ENCODE peak calls at places on chromosomes 12 and 14, in eight cellular contexts. One of them, this sample, is unnamed.

GRCh38 chr12:31650927-31651326 is 8.6 kb upstream of the ETFBKMT start:
- DNase-seq in posterior vena cava: no peak
- DNase-seq in stimulated activated effector memory CD8-positive, alpha-beta T cell treated with anti-CD3 and anti-CD28 coated beads, Interleukin-12 subunit alpha, Interleukin-12 subunit beta, amount 100 ng/mL, for 72 hours: no peak
- DNase-seq in left lung: no peak
- DNase-seq in activated T-helper 1 cell treated with Interleukin-2 at 50 U/mL for 16 hours: no peak
- DNase-seq in hepatic stellate cell: no peak
- DNase-seq in colonic mucosa: peak
- DNase-seq in head of caudate nucleus: no peak
- DNase-seq in this sample: no peak

GRCh38 chr14:103033744-103034143 is 23.6 kb downstream of the CDC42BPB start:
- DNase-seq in posterior vena cava: no peak
- DNase-seq in stimulated activated effector memory CD8-positive, alpha-beta T cell treated with anti-CD3 and anti-CD28 coated beads, Interleukin-12 subunit alpha, Interleukin-12 subunit beta, amount 100 ng/mL, for 72 hours: no peak
- DNase-seq in left lung: no peak
- DNase-seq in activated T-helper 1 cell treated with Interleukin-2 at 50 U/mL for 16 hours: no peak
- DNase-seq in hepatic stellate cell: no peak
- DNase-seq in colonic mucosa: peak
- DNase-seq in head of caudate nucleus: no peak
- DNase-seq in this sample: no peak

GRCh38 chr12:7602287-7602686 is 63.4 kb downstream of the APOBEC1 start:
- DNase-seq in posterior vena cava: no peak
- DNase-seq in stimulated activated effector memory CD8-positive, alpha-beta T cell treated with anti-CD3 and anti-CD28 coated beads, Interleukin-12 subunit alpha, Interleukin-12 subunit beta, amount 100 ng/mL, for 72 hours: no peak
- DNase-seq in left lung: no peak
- DNase-seq in activated T-helper 1 cell treated with Interleukin-2 at 50 U/mL for 16 hours: no peak
- DNase-seq in hepatic stellate cell: no peak
- DNase-seq in colonic mucosa: no peak
- DNase-seq in head of caudate nucleus: no peak
- DNase-seq in this sample: no peak

GRCh38 chr14:87049886-87050820 is 942.8 kb downstream of the GALC start:
- DNase-seq in posterior vena cava: no peak
- DNase-seq in stimulated activated effector memory CD8-positive, alpha-beta T cell treated with anti-CD3 and anti-CD28 coated beads, Interleukin-12 subunit alpha, Interleukin-12 subunit beta, amount 100 ng/mL, for 72 hours: no peak
- DNase-seq in left lung: no peak
- DNase-seq in activated T-helper 1 cell treated with Interleukin-2 at 50 U/mL for 16 hours: no peak
- DNase-seq in hepatic stellate cell: no peak
- DNase-seq in colonic mucosa: no peak
- DNase-seq in head of caudate nucleus: no peak
- DNase-seq in this sample: peak

GRCh38 chr12:130876758-130877157 is 4.9 kb downstream of the RAN start:
- DNase-seq in posterior vena cava: no peak
- DNase-seq in stimulated activated effector memory CD8-positive, alpha-beta T cell treated with anti-CD3 and anti-CD28 coated beads, Interleukin-12 subunit alpha, Interleukin-12 subunit beta, amount 100 ng/mL, for 72 hours: no peak
- DNase-seq in left lung: no peak
- DNase-seq in activated T-helper 1 cell treated with Interleukin-2 at 50 U/mL for 16 hours: no peak
- DNase-seq in hepatic stellate cell: no peak
- DNase-seq in colonic mucosa: no peak
- DNase-seq in head of caudate nucleus: no peak
- DNase-seq in this sample: no peak

GRCh38 chr12:51534216-51534615 is 56.8 kb upstream of the SCN8A start:
- DNase-seq in posterior vena cava: peak
- DNase-seq in stimulated activated effector memory CD8-positive, alpha-beta T cell treated with anti-CD3 and anti-CD28 coated beads, Interleukin-12 subunit alpha, Interleukin-12 subunit beta, amount 100 ng/mL, for 72 hours: no peak
- DNase-seq in left lung: no peak
- DNase-seq in activated T-helper 1 cell treated with Interleukin-2 at 50 U/mL for 16 hours: no peak
- DNase-seq in hepatic stellate cell: no peak
- DNase-seq in colonic mucosa: no peak
- DNase-seq in head of caudate nucleus: no peak
- DNase-seq in this sample: no peak

GRCh38 chr12:98750511-98750910 is 105.4 kb downstream of the APAF1 start:
- DNase-seq in posterior vena cava: no peak
- DNase-seq in stimulated activated effector memory CD8-positive, alpha-beta T cell treated with anti-CD3 and anti-CD28 coated beads, Interleukin-12 subunit alpha, Interleukin-12 subunit beta, amount 100 ng/mL, for 72 hours: no peak
- DNase-seq in left lung: peak
- DNase-seq in activated T-helper 1 cell treated with Interleukin-2 at 50 U/mL for 16 hours: no peak
- DNase-seq in hepatic stellate cell: no peak
- DNase-seq in colonic mucosa: no peak
- DNase-seq in head of caudate nucleus: peak
- DNase-seq in this sample: no peak

GRCh38 chr14:40757376-40757775 is 849.3 kb upstream of the LRFN5 start:
- DNase-seq in posterior vena cava: no peak
- DNase-seq in stimulated activated effector memory CD8-positive, alpha-beta T cell treated with anti-CD3 and anti-CD28 coated beads, Interleukin-12 subunit alpha, Interleukin-12 subunit beta, amount 100 ng/mL, for 72 hours: no peak
- DNase-seq in left lung: no peak
- DNase-seq in activated T-helper 1 cell treated with Interleukin-2 at 50 U/mL for 16 hours: no peak
- DNase-seq in hepatic stellate cell: no peak
- DNase-seq in colonic mucosa: no peak
- DNase-seq in head of caudate nucleus: no peak
- DNase-seq in this sample: no peak

GRCh38 chr14:55136868-55137785 is 8.1 kb downstream of the LGALS3 start:
- DNase-seq in posterior vena cava: peak
- DNase-seq in stimulated activated effector memory CD8-positive, alpha-beta T cell treated with anti-CD3 and anti-CD28 coated beads, Interleukin-12 subunit alpha, Interleukin-12 subunit beta, amount 100 ng/mL, for 72 hours: no peak
- DNase-seq in left lung: no peak
- DNase-seq in activated T-helper 1 cell treated with Interleukin-2 at 50 U/mL for 16 hours: no peak
- DNase-seq in hepatic stellate cell: peak
- DNase-seq in colonic mucosa: peak
- DNase-seq in head of caudate nucleus: peak
- DNase-seq in this sample: peak

GRCh38 chr14:94663965-94664704 is 51.9 kb downstream of the SERPINA3 start:
- DNase-seq in posterior vena cava: no peak
- DNase-seq in stimulated activated effector memory CD8-positive, alpha-beta T cell treated with anti-CD3 and anti-CD28 coated beads, Interleukin-12 subunit alpha, Interleukin-12 subunit beta, amount 100 ng/mL, for 72 hours: no peak
- DNase-seq in left lung: no peak
- DNase-seq in activated T-helper 1 cell treated with Interleukin-2 at 50 U/mL for 16 hours: no peak
- DNase-seq in hepatic stellate cell: no peak
- DNase-seq in colonic mucosa: no peak
- DNase-seq in head of caudate nucleus: no peak
- DNase-seq in this sample: no peak

GRCh38 chr14:39812532-39813320 is 380.5 kb upstream of the FBXO33 start:
- DNase-seq in posterior vena cava: no peak
- DNase-seq in stimulated activated effector memory CD8-positive, alpha-beta T cell treated with anti-CD3 and anti-CD28 coated beads, Interleukin-12 subunit alpha, Interleukin-12 subunit beta, amount 100 ng/mL, for 72 hours: no peak
- DNase-seq in left lung: no peak
- DNase-seq in activated T-helper 1 cell treated with Interleukin-2 at 50 U/mL for 16 hours: no peak
- DNase-seq in hepatic stellate cell: no peak
- DNase-seq in colonic mucosa: no peak
- DNase-seq in head of caudate nucleus: no peak
- DNase-seq in this sample: no peak

GRCh38 chr12:132270969-132271754 is 58.2 kb downstream of the GALNT9 start:
- DNase-seq in posterior vena cava: no peak
- DNase-seq in stimulated activated effector memory CD8-positive, alpha-beta T cell treated with anti-CD3 and anti-CD28 coated beads, Interleukin-12 subunit alpha, Interleukin-12 subunit beta, amount 100 ng/mL, for 72 hours: no peak
- DNase-seq in left lung: peak
- DNase-seq in activated T-helper 1 cell treated with Interleukin-2 at 50 U/mL for 16 hours: no peak
- DNase-seq in hepatic stellate cell: no peak
- DNase-seq in colonic mucosa: no peak
- DNase-seq in head of caudate nucleus: no peak
- DNase-seq in this sample: no peak

GRCh38 chr12:71945121-71945520 is 6.5 kb downstream of the TPH2 start:
- DNase-seq in posterior vena cava: no peak
- DNase-seq in stimulated activated effector memory CD8-positive, alpha-beta T cell treated with anti-CD3 and anti-CD28 coated beads, Interleukin-12 subunit alpha, Interleukin-12 subunit beta, amount 100 ng/mL, for 72 hours: no peak
- DNase-seq in left lung: no peak
- DNase-seq in activated T-helper 1 cell treated with Interleukin-2 at 50 U/mL for 16 hours: no peak
- DNase-seq in hepatic stellate cell: no peak
- DNase-seq in colonic mucosa: no peak
- DNase-seq in head of caudate nucleus: no peak
- DNase-seq in this sample: no peak

This sample was measured in adipocyte.